ENCODE peak calls at places on chromosomes 3 and 15, in six cellular contexts. D, C, Q, K, V and T are unnamed samples.

GRCh38 chr3:184345678-184346144 is 8.3 kb downstream of the FAM131A start:
- DNase-seq in D (peak), C (peak), Q (peak), K (peak), V (no peak), T (no peak)

GRCh38 chr3:39651993-39652739 is 157.2 kb upstream of the MYRIP start:
- DNase-seq in D (no peak), C (no peak), Q (no peak), K (no peak), V (no peak), T (no peak)

GRCh38 chr3:165339753-165340152 is 143.6 kb upstream of the SLITRK3 start:
- DNase-seq in D (no peak), C (peak), Q (no peak), K (no peak), V (peak), T (no peak)

GRCh38 chr15:81115054-81115939 is 18.8 kb upstream of the CFAP161 start:
- DNase-seq in D (no peak), C (no peak), Q (no peak), K (no peak), V (no peak), T (no peak)

GRCh38 chr3:65526656-65527055 is 512.1 kb downstream of the MAGI1 start:
- DNase-seq in D (no peak), C (no peak), Q (no peak), K (no peak), V (no peak), T (no peak)

GRCh38 chr15:79919090-79919748 is 22.4 kb upstream of the MTHFS start:
- DNase-seq in D (no peak), C (no peak), Q (no peak), K (no peak), V (no peak), T (no peak)

GRCh38 chr3:196842567-196843434 is 24.9 kb upstream of the SENP5 start:
- DNase-seq in D (no peak), C (no peak), Q (no peak), K (no peak), V (no peak), T (no peak)

GRCh38 chr15:31433574-31433973 is 106.9 kb downstream of the KLF13 start:
- DNase-seq in D (no peak), C (no peak), Q (no peak), K (no peak), V (no peak), T (no peak)

GRCh38 chr3:62571916-62572315 is 198.6 kb upstream of the FEZF2 start:
- DNase-seq in D (no peak), C (no peak), Q (no peak), K (no peak), V (no peak), T (no peak)

GRCh38 chr15:101635944-101636727 is 16.0 kb downstream of the TM2D3 start:
- DNase-seq in D (no peak), C (peak), Q (no peak), K (peak), V (no peak), T (no peak)